ENCODE peak calls at places on chromosomes 5 and 9, in nine cellular contexts. F is nucleus accumbens, P is T1000, W is NCI-H69, S is globus pallidus, D is spleen, O is nephron progenitor cell, Z is D341Med, K is midbrain. G is an unnamed sample.

GRCh38 chr5:58972301-58972700 is 389.4 kb downstream of the RAB3C start:
- DNase-seq in K (no peak), Z (no peak), D (no peak), F (no peak), P (no peak), W (no peak), O (no peak), S (no peak), G (no peak)

GRCh38 chr5:30561771-30562170 is 631.7 kb upstream of the CDH6 start:
- DNase-seq in Z (no peak), K (no peak), P (no peak), F (no peak), W (peak), D (no peak), O (no peak), S (no peak), G (no peak)

GRCh38 chr5:179829732-179830435 is 9.2 kb downstream of the SQSTM1 start:
- DNase-seq in K (no peak), S (no peak), F (no peak), Z (no peak), W (no peak), O (no peak), P (no peak), D (no peak), G (no peak)

GRCh38 chr5:181189962-181190710 is 14.9 kb downstream of the TRIM7 start:
- DNase-seq in D (peak), P (no peak), Z (no peak), F (no peak), S (no peak), K (no peak), W (no peak), O (peak), G (no peak)

GRCh38 chr9:104606202-104606601 is 775 bp upstream of the OR13C2 start:
- DNase-seq in F (no peak), K (no peak), D (no peak), P (no peak), Z (no peak), S (no peak), W (peak), O (no peak), G (no peak)

GRCh38 chr9:130177898-130178805 is 5.9 kb downstream of the NCS1 start:
- DNase-seq in K (no peak), Z (no peak), P (no peak), D (no peak), W (no peak), S (no peak), O (no peak), F (no peak), G (no peak)

GRCh38 chr9:35910613-35911488 is 1.6 kb downstream of the SPAAR start:
- DNase-seq in S (no peak), O (no peak), D (peak), F (no peak), K (no peak), W (peak), Z (peak), P (no peak), G (peak)

GRCh38 chr9:77707696-77708095 is 59.6 kb upstream of the GNA14 start:
- DNase-seq in W (no peak), D (no peak), F (no peak), P (peak), K (no peak), Z (no peak), S (no peak), O (no peak), G (peak)

G was measured in left ventricle myocardium inferior.